ENCODE peak calls at places on chromosomes 12 and 14, in five cellular contexts. W, K, I, U and Q are unnamed samples. For H3K9me3, the result is how much of the 10 kb centered on the place peaks cover.

GRCh38 chr12:19912996-19913395 is 455.3 kb upstream of the PDE3A start:
- DNase-seq in W (no peak), K (no peak), I (no peak), U (peak), Q (no peak)

GRCh38 chr12:73158341-73158740 is 886.2 kb downstream of the TRHDE start:
- DNase-seq in W (no peak), K (no peak), I (no peak), U (no peak), Q (no peak)

GRCh38 chr12:124636138-124636968 is 68.9 kb upstream of the NCOR2 start:
- DNase-seq in W (no peak), K (peak), I (peak), U (no peak), Q (no peak)

GRCh38 chr12:127455347-127456265 is 811.4 kb upstream of the TMEM132C start:
- DNase-seq in W (no peak), K (no peak), I (no peak), U (no peak), Q (no peak)

GRCh38 chr14:53620325-53620716 is 336.3 kb downstream of the BMP4 start:
- DNase-seq in W (no peak), K (no peak), I (no peak), U (no peak), Q (no peak)

GRCh38 chr12:1418144-1418543 is 176.2 kb downstream of the FBXL14 start:
- DNase-seq in W (no peak), K (no peak), I (no peak), U (no peak), Q (no peak)

GRCh38 chr12:60501124-60501729 is 905.4 kb downstream of the SLC16A7 start:
- DNase-seq in W (no peak), K (no peak), I (no peak), U (no peak), Q (no peak)

GRCh38 chr14:42930058-42930457 is 1323.4 kb downstream of the LRFN5 start:
- DNase-seq in W (peak), K (no peak), I (no peak), U (peak), Q (no peak)

GRCh38 chr14:64210211-64210610 is 84.0 kb downstream of the ESR2 start:
- DNase-seq in W (no peak), K (no peak), I (no peak), U (no peak), Q (no peak)

GRCh38 chr12:27859648-27860047 is 79.6 kb upstream of the MANSC4 start:
- DNase-seq in W (no peak), K (no peak), I (no peak), U (no peak), Q (no peak)

GRCh38 chr12:97003276-97003675 is 96.2 kb downstream of the NEDD1 start:
- DNase-seq in W (no peak), K (no peak), I (no peak), U (no peak), Q (no peak)

DNA sequence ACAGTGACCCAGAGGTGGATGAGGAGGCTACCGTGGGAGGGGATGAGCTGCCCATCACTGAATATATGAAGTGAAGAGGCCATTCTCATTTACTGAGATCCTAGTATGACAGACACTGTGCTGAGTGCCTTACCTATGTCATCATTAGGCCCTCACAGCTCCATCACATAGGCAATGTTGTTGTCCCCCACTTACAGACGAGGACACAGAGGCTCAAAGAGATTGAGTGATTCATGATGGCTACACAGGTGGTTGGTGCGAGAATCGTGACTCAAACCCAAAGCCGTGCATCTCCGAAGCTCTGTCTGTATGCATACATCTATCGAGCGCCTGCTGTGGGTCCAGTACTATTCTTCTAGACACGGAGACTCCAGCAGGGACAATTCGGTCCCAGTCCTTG is 5.9 kb upstream of the CCDC197 start:
- DNase-seq in W (no peak), K (no peak), I (no peak), U (no peak), Q (no peak)
- H3K27ac ChIP-seq in W (no peak), K (peak), I (no peak), U (no peak), Q (no peak)

DNA sequence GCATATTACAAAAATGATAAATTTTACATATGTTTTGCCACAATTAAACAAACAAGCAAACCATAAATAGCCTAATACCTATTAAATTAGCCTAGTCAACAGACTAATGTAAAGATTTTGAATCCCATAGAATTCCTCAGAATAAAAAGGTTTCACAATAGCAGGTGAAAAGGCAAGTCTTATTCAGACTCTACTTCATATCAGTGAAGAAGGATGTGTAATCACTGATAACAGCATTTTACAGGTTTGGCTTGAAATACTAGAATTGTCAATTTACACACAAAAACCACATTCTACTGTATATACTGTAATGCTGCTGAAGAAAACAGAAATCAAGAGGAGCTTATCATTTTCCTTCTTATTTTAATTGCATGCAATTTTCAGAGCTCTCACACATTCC is 90.8 kb upstream of the SSTR1 start:
- DNase-seq in W (no peak), K (no peak), I (no peak), U (no peak), Q (no peak)
- H3K9me3 ChIP-seq in W (under half), K (under half), I (under half), U (under half), Q (under half)

DNA sequence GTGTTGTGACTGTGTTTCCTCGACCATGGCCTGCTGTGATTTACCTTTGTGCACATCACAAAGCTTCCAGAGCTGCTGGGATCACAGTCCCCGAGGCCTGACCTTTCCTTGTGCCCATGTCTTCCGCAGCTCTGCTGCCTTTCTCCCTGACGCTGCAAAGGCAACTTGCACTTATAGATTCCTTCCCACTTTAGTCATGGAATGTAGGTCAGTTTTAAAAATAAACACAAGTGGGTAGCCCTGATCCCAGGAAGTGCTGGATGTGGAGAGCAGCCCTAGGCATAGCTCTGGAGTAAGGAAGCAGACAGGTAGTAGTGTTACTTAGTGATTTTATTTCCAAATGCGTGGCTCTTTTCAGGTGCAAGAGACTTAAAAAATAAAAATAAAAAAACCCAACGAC is 825.7 kb downstream of the AACS start:
- DNase-seq in W (peak), K (no peak), I (no peak), U (no peak), Q (no peak)
- H3K27ac ChIP-seq in W (peak), K (no peak), I (no peak), U (no peak), Q (no peak)

GRCh38 chr12:34603382-34604035 is 581.2 kb downstream of the ALG10 start:
- DNase-seq in W (no peak), K (no peak), I (no peak), U (no peak), Q (no peak)

GRCh38 chr12:34601689-34602088 is 579.4 kb downstream of the ALG10 start:
- DNase-seq in W (no peak), K (no peak), I (no peak), U (no peak), Q (peak)

GRCh38 chr12:34604227-34604626 is 581.9 kb downstream of the ALG10 start:
- DNase-seq in W (no peak), K (no peak), I (no peak), U (no peak), Q (peak)

GRCh38 chr12:34600592-34601462 is 578.5 kb downstream of the ALG10 start:
- DNase-seq in W (no peak), K (no peak), I (no peak), U (no peak), Q (peak)

DNA sequence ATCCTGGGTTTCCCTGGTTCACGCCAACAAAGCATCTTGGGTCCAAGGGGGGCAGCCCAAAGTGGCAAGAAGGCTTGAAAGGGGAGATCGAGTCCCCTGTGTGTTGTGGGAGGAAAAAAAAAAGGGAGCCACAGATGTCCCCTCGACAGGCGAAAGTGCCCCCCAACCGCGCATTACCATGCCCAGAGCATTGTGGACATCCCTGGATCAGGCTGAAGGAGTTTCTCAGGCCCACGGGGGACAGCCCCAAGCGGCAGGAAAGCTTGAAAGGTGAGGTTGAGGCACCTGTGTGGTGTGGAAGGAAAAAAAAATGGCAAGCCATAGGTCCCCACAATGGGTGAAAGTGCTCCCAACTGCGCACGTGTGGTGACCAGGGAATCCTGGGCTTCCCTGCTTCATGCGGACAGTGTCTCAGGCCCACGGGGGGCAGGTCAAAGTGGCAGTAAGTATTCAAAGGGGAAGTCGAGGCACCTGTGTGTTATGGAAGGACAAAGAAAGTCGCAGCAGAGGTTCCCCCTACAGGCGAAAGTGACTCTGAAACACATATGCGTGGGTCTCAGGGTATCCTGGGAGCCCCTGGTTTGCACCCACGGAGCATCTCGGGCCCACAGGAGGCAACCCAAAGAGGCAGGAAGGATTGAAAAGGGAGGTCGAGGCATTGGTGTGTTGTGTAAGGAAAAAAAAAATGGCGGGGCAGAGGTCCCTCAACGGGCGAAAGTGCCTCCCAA is 580.1 kb downstream of the ALG10 start:
- DNase-seq in W (no peak), K (no peak), I (no peak), U (no peak), Q (peak)
- H3K9me3 ChIP-seq in W (half or more), K (under half), I (under half), U (under half), Q (under half)